ENCODE peak calls at places on chromosomes 7 and 10, in six cellular contexts. C is astrocyte of the cerebellum; A is stimulated activated CD8-positive, alpha-beta memory T cell treated with anti-CD3 and anti-CD28 coated beads, Interleukin-7, amount 100 ng/mL, for 1 hour; S is epithelial cell of esophagus; H is left colon; G is stimulated activated CD4-positive, alpha-beta T cell treated with anti-CD3 and anti-CD28 coated beads, Interleukin-15, amount 100 ng/mL, for 24 hours. J is an unnamed sample.
A peak's percentile ranks its signal among the peaks of the same experiment; 100 is the strongest.

GRCh38 chr10:132520147-132520811 is 17.3 kb upstream of the INPP5A start:
- DNase-seq in G (no peak), H (no peak), C (peak; percentile 68), S (no peak), A (no peak), J (no peak)

GRCh38 chr10:119337796-119338432 is 130.5 kb downstream of the GRK5 start:
- DNase-seq in S (no peak), A (no peak), H (no peak), C (peak; percentile 51), G (no peak), J (no peak)

GRCh38 chr10:30313579-30314376 is 35.3 kb downstream of the MTPAP start:
- DNase-seq in G (no peak), C (no peak), S (no peak), A (no peak), H (no peak), J (no peak)

GRCh38 chr10:123287594-123288247 is 133.5 kb downstream of the BUB3 start:
- DNase-seq in G (peak; percentile 67), H (no peak), S (peak; percentile 95), A (no peak), C (peak; percentile 34), J (no peak)

GRCh38 chr7:91632234-91632947 is 248.1 kb downstream of the MTERF1 start:
- DNase-seq in C (no peak), G (no peak), A (no peak), H (no peak), S (no peak), J (no peak)

GRCh38 chr7:20114463-20114862 is 102.7 kb downstream of the MACC1 start:
- DNase-seq in C (no peak), S (peak; percentile 4), G (no peak), H (no peak), A (no peak), J (no peak)

GRCh38 chr7:154746551-154746950 is 256.4 kb downstream of the PAXIP1 start:
- DNase-seq in A (no peak), C (no peak), H (no peak), G (no peak), S (no peak), J (no peak)

GRCh38 chr10:59808896-59809643 is 55.8 kb upstream of the MRLN start:
- DNase-seq in A (no peak), S (peak; percentile 83), H (peak; percentile 91), G (peak; percentile 83), C (no peak), J (peak; percentile 64)

GRCh38 chr10:110392860-110393732 is 88.4 kb upstream of the SMNDC1 start:
- DNase-seq in G (no peak), S (peak; percentile 71), H (peak; percentile 60), C (no peak), A (no peak), J (peak; percentile 54)

GRCh38 chr7:1712907-1713501 is 42.9 kb downstream of the ELFN1 start:
- DNase-seq in C (no peak), S (no peak), A (no peak), G (no peak), H (no peak), J (no peak)

GRCh38 chr10:71984798-71985388 is 20.7 kb downstream of the CHST3 start:
- DNase-seq in S (no peak), C (no peak), H (no peak), G (no peak), A (no peak), J (no peak)

GRCh38 chr7:106778656-106779250 is 86.3 kb upstream of the PIK3CG start:
- DNase-seq in H (no peak), S (no peak), G (no peak), A (no peak), C (no peak), J (no peak)

GRCh38 chr10:6144609-6145413 is 56.0 kb downstream of the RBM17 start:
- DNase-seq in G (peak; percentile 94), C (peak; percentile 37), H (peak; percentile 95), A (peak; percentile 79), S (peak; percentile 87), J (peak; percentile 82)

GRCh38 chr10:97267671-97268070 is 24.8 kb downstream of the ARHGAP19 start:
- DNase-seq in S (no peak), C (no peak), G (no peak), H (no peak), A (no peak), J (no peak)

GRCh38 chr7:92916751-92917369 is 80.5 kb upstream of the CDK6 start:
- DNase-seq in C (peak; percentile 60), S (peak; percentile 84), H (no peak), G (no peak), A (no peak), J (no peak)

GRCh38 chr7:6530626-6531491 is 20.4 kb downstream of the GRID2IP start:
- DNase-seq in C (no peak), A (peak; percentile 50), G (peak; percentile 72), S (peak; percentile 13), H (peak; percentile 61), J (no peak)

GRCh38 chr10:3660753-3661152 is 124.3 kb downstream of the KLF6 start:
- DNase-seq in S (no peak), G (peak; percentile 13), H (no peak), A (no peak), C (no peak), J (no peak)

GRCh38 chr10:91220194-91220953 is at the start of gene PCGF5:
- DNase-seq in A (peak; percentile 87), C (peak; percentile 67), S (peak; percentile 91), H (peak; percentile 95), G (peak; percentile 92), J (peak; percentile 90)

GRCh38 chr10:35246770-35247343 is 89.5 kb upstream of the CCNY start:
- DNase-seq in S (no peak), H (no peak), G (no peak), C (no peak), A (no peak), J (no peak)

GRCh38 chr7:97022451-97023306 is 2.0 kb downstream of the DLX5 start:
- DNase-seq in C (no peak), H (no peak), G (no peak), S (no peak), A (no peak), J (no peak)

GRCh38 chr7:156493942-156494341 is 146.6 kb upstream of the RNF32 start:
- DNase-seq in C (peak; percentile 6), H (no peak), A (no peak), G (no peak), S (peak; percentile 3), J (no peak)

GRCh38 chr7:99029481-99030144 is 114.3 kb downstream of the SMURF1 start:
- DNase-seq in G (no peak), S (no peak), A (no peak), C (no peak), H (no peak), J (no peak)

GRCh38 chr7:149734514-149735075 is 38.8 kb downstream of the ZNF467 start:
- DNase-seq in A (no peak), S (peak; percentile 32), H (no peak), C (no peak), G (no peak), J (no peak)

GRCh38 chr7:128858380-128859231 is 4.0 kb upstream of the ATP6V1F start:
- DNase-seq in S (no peak), C (no peak), H (no peak), A (no peak), G (no peak), J (no peak)

GRCh38 chr10:5611899-5612680 is 54.3 kb downstream of the ASB13 start:
- DNase-seq in S (peak; percentile 60), C (no peak), A (no peak), H (no peak), G (no peak), J (no peak)

GRCh38 chr7:44469461-44469860 is 21.0 kb downstream of the NUDCD3 start:
- DNase-seq in A (no peak), S (no peak), H (no peak), G (no peak), C (no peak), J (no peak)

GRCh38 chr7:127802845-127803244 is 150.9 kb downstream of the SND1 start:
- DNase-seq in G (no peak), C (no peak), A (no peak), H (no peak), S (no peak), J (no peak)

GRCh38 chr10:19815478-19816419 is 483 bp upstream of the PLXDC2 start:
- DNase-seq in H (peak; percentile 80), G (peak; percentile 4), S (peak; percentile 65), C (peak; percentile 37), A (no peak), J (peak; percentile 79)

GRCh38 chr10:90751107-90751997 is 106.5 kb downstream of the HTR7 start:
- DNase-seq in S (peak; percentile 70), C (peak; percentile 32), A (no peak), H (peak; percentile 30), G (peak; percentile 50), J (peak; percentile 14)

GRCh38 chr10:101939273-101939635 is 95.7 kb upstream of the KCNIP2 start:
- DNase-seq in S (peak; percentile 93), A (no peak), H (no peak), C (peak; percentile 13), G (no peak), J (no peak)

GRCh38 chr7:100111914-100112313 is 7.2 kb downstream of the TAF6 start:
- DNase-seq in H (no peak), G (no peak), S (no peak), A (no peak), C (no peak), J (no peak)

GRCh38 chr7:138679793-138680192 is 21.4 kb downstream of the SVOPL start:
- DNase-seq in A (no peak), H (no peak), G (no peak), C (no peak), S (no peak), J (no peak)

GRCh38 chr7:155959894-155960293 is 147.6 kb upstream of the SHH start:
- DNase-seq in S (peak; percentile 3), C (no peak), A (no peak), G (no peak), H (peak; percentile 82), J (no peak)